ENCODE peak calls at places on chromosomes 5 and 9, in four cellular contexts. One of them, this sample, is unnamed. For H3K9me3 and H3K4me1, the result is how much of the 10 kb centered on the place peaks cover.

GRCh38 chr5:168374532-168374931 is 83.1 kb downstream of the WWC1 start:
- DNase-seq in mucosa of descending colon: no peak
- DNase-seq in upper lobe of right lung: no peak
- DNase-seq in A549: no peak
- DNase-seq in this sample: no peak

GRCh38 chr5:93681432-93681831 is 60.0 kb downstream of the POU5F2 start:
- DNase-seq in upper lobe of right lung: no peak
- DNase-seq in A549: no peak
- DNase-seq in mucosa of descending colon: no peak
- DNase-seq in this sample: no peak

GRCh38 chr5:6675784-6676499 is 37.3 kb upstream of the TENT4A start:
- DNase-seq in upper lobe of right lung: no peak
- DNase-seq in A549: no peak
- DNase-seq in mucosa of descending colon: no peak
- DNase-seq in this sample: no peak

GRCh38 chr9:122835313-122835731 is 6.9 kb upstream of the PDCL start:
- DNase-seq in A549: no peak
- DNase-seq in upper lobe of right lung: no peak
- DNase-seq in mucosa of descending colon: no peak
- DNase-seq in this sample: no peak

GRCh38 chr9:129473523-129474244 is 147.2 kb downstream of the C9orf50 start:
- DNase-seq in mucosa of descending colon: no peak
- DNase-seq in A549: no peak
- DNase-seq in upper lobe of right lung: no peak
- DNase-seq in this sample: no peak

GRCh38 chr9:128419061-128419925 is 1.4 kb upstream of the CERCAM start:
- DNase-seq in mucosa of descending colon: no peak
- DNase-seq in upper lobe of right lung: no peak
- DNase-seq in A549: no peak
- DNase-seq in this sample: no peak

GRCh38 chr9:107732781-107733529 is 243.4 kb upstream of the KLF4 start:
- DNase-seq in mucosa of descending colon: no peak
- DNase-seq in upper lobe of right lung: no peak
- DNase-seq in A549: no peak
- DNase-seq in this sample: no peak

GRCh38 chr5:40594811-40595210 is 84.9 kb upstream of the PTGER4 start:
- DNase-seq in upper lobe of right lung: no peak
- DNase-seq in mucosa of descending colon: no peak
- DNase-seq in A549: no peak
- DNase-seq in this sample: no peak

GRCh38 chr5:38551020-38552017 is 5.1 kb downstream of the LIFR start:
- DNase-seq in upper lobe of right lung: no peak
- DNase-seq in mucosa of descending colon: no peak
- DNase-seq in A549: peak
- DNase-seq in this sample: no peak

GRCh38 chr5:1703352-1704050 is 96.1 kb downstream of the MRPL36 start:
- DNase-seq in upper lobe of right lung: no peak
- DNase-seq in A549: no peak
- DNase-seq in mucosa of descending colon: no peak
- DNase-seq in this sample: no peak

GRCh38 chr5:39319395-39319794 is 44.9 kb downstream of the C9 start:
- DNase-seq in A549: no peak
- DNase-seq in mucosa of descending colon: no peak
- DNase-seq in upper lobe of right lung: no peak
- DNase-seq in this sample: no peak

GRCh38 chr9:34555002-34555348 is 32.2 kb upstream of the ENHO start:
- DNase-seq in A549: no peak
- DNase-seq in upper lobe of right lung: peak
- DNase-seq in mucosa of descending colon: no peak
- DNase-seq in this sample: peak

GRCh38 chr9:81456431-81456970 is 232.8 kb downstream of the TLE1 start:
- DNase-seq in upper lobe of right lung: no peak
- DNase-seq in mucosa of descending colon: no peak
- DNase-seq in A549: no peak
- DNase-seq in this sample: no peak

GRCh38 chr5:54146906-54147305 is 163.5 kb downstream of the ARL15 start:
- DNase-seq in A549: no peak
- DNase-seq in upper lobe of right lung: no peak
- DNase-seq in mucosa of descending colon: no peak
- DNase-seq in this sample: no peak

GRCh38 chr9:129561594-129562281 is 59.2 kb downstream of the C9orf50 start:
- DNase-seq in upper lobe of right lung: peak
- DNase-seq in A549: no peak
- DNase-seq in mucosa of descending colon: no peak
- DNase-seq in this sample: no peak

GRCh38 chr9:129121483-129121882 is 10.3 kb downstream of the PTPA start:
- DNase-seq in A549: no peak
- DNase-seq in mucosa of descending colon: no peak
- DNase-seq in upper lobe of right lung: no peak
- DNase-seq in this sample: no peak

GRCh38 chr5:41788800-41789395 is 81.3 kb downstream of the OXCT1 start:
- DNase-seq in A549: no peak
- DNase-seq in mucosa of descending colon: no peak
- DNase-seq in upper lobe of right lung: no peak
- DNase-seq in this sample: no peak

GRCh38 chr5:126234563-126235195 is 188.5 kb upstream of the GRAMD2B start:
- DNase-seq in A549: peak
- DNase-seq in mucosa of descending colon: no peak
- DNase-seq in upper lobe of right lung: no peak
- DNase-seq in this sample: no peak

GRCh38 chr5:1280177-1281037 is 14.5 kb downstream of the TERT start:
- DNase-seq in mucosa of descending colon: peak
- DNase-seq in upper lobe of right lung: peak
- DNase-seq in A549: no peak
- DNase-seq in this sample: peak

GRCh38 chr9:107316795-107317661 is 33.9 kb downstream of the RAD23B start:
- DNase-seq in upper lobe of right lung: no peak
- DNase-seq in mucosa of descending colon: no peak
- DNase-seq in A549: no peak
- DNase-seq in this sample: peak

GRCh38 chr5:59813761-59814562 is 79.6 kb downstream of the PDE4D start:
- DNase-seq in mucosa of descending colon: no peak
- DNase-seq in upper lobe of right lung: no peak
- DNase-seq in A549: peak
- DNase-seq in this sample: no peak

GRCh38 chr5:10293907-10294662 is 13.6 kb downstream of the CMBL start:
- DNase-seq in upper lobe of right lung: no peak
- DNase-seq in A549: no peak
- DNase-seq in mucosa of descending colon: no peak
- DNase-seq in this sample: peak

GRCh38 chr5:160851481-160851880 is 530 bp downstream of the ATP10B start:
- DNase-seq in A549: no peak
- DNase-seq in mucosa of descending colon: no peak
- DNase-seq in upper lobe of right lung: no peak
- DNase-seq in this sample: no peak

GRCh38 chr9:110099236-110099741 is 108.7 kb downstream of the C9orf152 start:
- DNase-seq in upper lobe of right lung: no peak
- DNase-seq in A549: no peak
- DNase-seq in mucosa of descending colon: no peak
- DNase-seq in this sample: no peak

GRCh38 chr9:97983524-97984187 is 515 bp downstream of the ANP32B start:
- DNase-seq in upper lobe of right lung: peak
- DNase-seq in A549: peak
- DNase-seq in mucosa of descending colon: peak
- DNase-seq in this sample: peak

GRCh38 chr9:20640331-20641187 is 18.3 kb upstream of the MLLT3 start:
- DNase-seq in mucosa of descending colon: peak
- DNase-seq in upper lobe of right lung: no peak
- DNase-seq in A549: no peak
- DNase-seq in this sample: peak

GRCh38 chr9:99259231-99259918 is 37.3 kb downstream of the SEC61B start:
- DNase-seq in upper lobe of right lung: peak
- DNase-seq in mucosa of descending colon: peak
- DNase-seq in A549: no peak
- DNase-seq in this sample: peak

GRCh38 chr5:32760091-32760509 is 49.0 kb downstream of the NPR3 start:
- DNase-seq in upper lobe of right lung: no peak
- DNase-seq in A549: peak
- DNase-seq in mucosa of descending colon: no peak
- DNase-seq in this sample: no peak

GRCh38 chr5:160548949-160549665 is 127.5 kb downstream of the PTTG1 start:
- DNase-seq in upper lobe of right lung: no peak
- DNase-seq in A549: no peak
- DNase-seq in mucosa of descending colon: no peak
- DNase-seq in this sample: no peak

GRCh38 chr5:142403583-142403982 is 78.8 kb upstream of the SPRY4 start:
- DNase-seq in upper lobe of right lung: no peak
- DNase-seq in mucosa of descending colon: no peak
- DNase-seq in A549: no peak
- DNase-seq in this sample: no peak

GRCh38 chr9:135101068-135101410 is 13.6 kb downstream of the OLFM1 start:
- DNase-seq in A549: no peak
- DNase-seq in upper lobe of right lung: no peak
- DNase-seq in mucosa of descending colon: no peak
- DNase-seq in this sample: no peak

GRCh38 chr5:78731884-78732283 is 83.3 kb upstream of the LHFPL2 start:
- DNase-seq in A549: no peak
- DNase-seq in upper lobe of right lung: no peak
- DNase-seq in mucosa of descending colon: no peak
- DNase-seq in this sample: no peak

GRCh38 chr5:15610216-15610615 is 110.2 kb downstream of the FBXL7 start:
- DNase-seq in upper lobe of right lung: no peak
- DNase-seq in A549: no peak
- DNase-seq in mucosa of descending colon: no peak
- DNase-seq in this sample: no peak

DNA sequence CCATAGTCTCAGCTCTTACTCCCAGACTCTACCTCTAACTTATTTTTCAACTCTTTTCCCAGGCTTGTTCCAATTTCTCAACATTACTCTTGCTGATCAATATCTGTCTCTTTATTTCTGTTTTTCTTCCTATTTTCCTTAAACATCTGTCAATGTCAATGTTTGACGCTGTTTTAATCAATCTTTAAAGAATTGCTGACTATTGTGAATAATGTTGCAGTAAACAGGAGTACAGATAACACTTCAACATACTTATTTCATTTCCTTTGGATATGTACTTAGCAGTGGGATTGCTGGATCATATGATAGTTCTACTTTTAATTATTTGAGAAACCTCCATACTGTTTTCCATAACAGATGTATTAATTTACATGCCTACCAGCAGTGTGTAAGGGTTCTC is 229.0 kb downstream of the TRIM36 start:
- DNase-seq in mucosa of descending colon: no peak
- DNase-seq in A549: no peak
- DNase-seq in upper lobe of right lung: no peak
- DNase-seq in this sample: no peak
- H3K9me3 ChIP-seq in mucosa of descending colon: under half
- H3K9me3 ChIP-seq in A549: under half
- H3K9me3 ChIP-seq in upper lobe of right lung: under half
- H3K9me3 ChIP-seq in this sample: under half

DNA sequence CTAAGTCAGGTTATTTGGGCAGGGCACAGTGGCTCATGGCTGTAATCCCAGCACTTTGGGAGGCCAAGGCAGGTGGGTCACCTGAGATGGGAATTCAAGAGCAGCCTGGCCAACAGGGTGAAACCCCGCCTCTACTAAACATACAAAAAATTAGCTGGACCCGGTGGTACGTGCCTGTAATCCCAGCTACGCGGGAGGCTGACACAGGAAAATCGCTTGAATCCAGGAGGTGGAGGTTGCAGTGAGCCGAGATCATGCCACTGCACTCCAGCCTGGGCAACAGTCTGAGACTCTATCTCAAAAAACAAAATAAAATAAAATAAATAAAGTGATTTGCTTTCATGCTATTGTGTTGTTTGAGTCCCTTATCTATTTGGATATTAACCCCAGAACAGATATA is 8.2 kb upstream of the FBXW2 start:
- DNase-seq in upper lobe of right lung: no peak
- DNase-seq in mucosa of descending colon: no peak
- DNase-seq in A549: no peak
- DNase-seq in this sample: no peak
- H3K4me1 ChIP-seq in upper lobe of right lung: under half
- H3K4me1 ChIP-seq in mucosa of descending colon: under half
- H3K4me1 ChIP-seq in A549: under half
- H3K4me1 ChIP-seq in this sample: under half

DNA sequence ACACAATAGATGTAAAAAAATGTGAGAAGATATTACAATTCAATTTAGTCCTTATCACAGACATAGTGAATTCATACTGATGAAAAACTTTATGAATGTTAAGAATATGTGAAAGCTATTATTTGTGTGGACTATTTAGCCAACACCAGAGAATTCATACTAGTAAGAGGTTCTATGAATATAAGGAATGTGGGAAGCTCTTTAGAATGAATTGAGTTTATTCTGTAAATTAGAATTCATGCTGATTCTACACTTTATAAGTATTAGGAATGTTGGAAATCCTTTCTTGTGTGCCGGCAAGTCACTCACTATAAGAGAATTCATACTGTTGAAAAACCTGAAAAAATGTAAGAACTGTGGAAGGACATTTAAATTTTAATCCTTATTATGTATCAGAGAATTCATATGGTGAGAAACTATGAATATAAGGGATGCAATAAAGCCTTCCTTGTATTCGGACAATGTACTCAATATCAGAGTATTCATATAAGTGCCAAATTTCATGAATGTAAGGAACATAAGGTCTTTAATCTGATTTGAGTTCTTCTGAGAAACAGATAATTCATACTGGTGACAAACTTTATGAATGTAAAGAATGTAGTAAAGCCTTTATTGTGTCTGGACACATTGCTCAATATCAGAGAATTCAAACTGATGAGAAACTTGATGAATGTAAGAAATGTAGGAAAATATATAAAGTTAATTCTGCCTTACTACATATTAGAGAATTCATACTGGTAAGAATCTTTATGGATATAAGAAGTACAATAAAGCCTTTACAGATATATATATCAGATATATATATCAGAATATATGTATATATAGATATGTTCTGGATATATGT is 21.5 kb upstream of the PCDHA1 start:
- DNase-seq in A549: no peak
- DNase-seq in upper lobe of right lung: no peak
- DNase-seq in mucosa of descending colon: no peak
- DNase-seq in this sample: no peak
- H3K9me3 ChIP-seq in A549: half or more
- H3K9me3 ChIP-seq in upper lobe of right lung: half or more
- H3K9me3 ChIP-seq in mucosa of descending colon: half or more
- H3K9me3 ChIP-seq in this sample: half or more

GRCh38 chr5:132256086-132256782 is 1.3 kb upstream of the PDLIM4 start:
- DNase-seq in A549: no peak
- DNase-seq in mucosa of descending colon: no peak
- DNase-seq in upper lobe of right lung: peak
- DNase-seq in this sample: peak
- H3K4me1 ChIP-seq in A549: under half
- H3K4me1 ChIP-seq in mucosa of descending colon: under half
- H3K4me1 ChIP-seq in upper lobe of right lung: under half
- H3K4me1 ChIP-seq in this sample: under half